ENCODE peak calls at places on chromosomes 7 and 10, in eight cellular contexts. B, I, E, R, F, M, L and K are unnamed samples. For H3K27me3, the result is how much of the 10 kb centered on the place peaks cover.

GRCh38 chr10:47276071-47276470 is 23.9 kb upstream of the GDF10 start:
- DNase-seq in L (no peak), B (no peak), F (no peak), M (no peak), I (no peak), E (no peak), R (no peak), K (no peak)

GRCh38 chr7:7098280-7098818 is 84.0 kb upstream of the C1GALT1 start:
- DNase-seq in F (no peak), E (no peak), M (no peak), L (no peak), I (no peak), R (no peak), B (no peak), K (no peak)

GRCh38 chr7:1046722-1047679 is 2.7 kb downstream of the GPR146 start:
- DNase-seq in F (no peak), I (no peak), B (no peak), L (no peak), E (no peak), M (peak), R (peak), K (no peak)

GRCh38 chr7:157405501-157405900 is 68.7 kb downstream of the DNAJB6 start:
- DNase-seq in F (no peak), E (no peak), M (no peak), L (no peak), R (no peak), B (no peak), I (no peak), K (no peak)

GRCh38 chr7:49001610-49002033 is 77.3 kb downstream of the CDC14C start:
- DNase-seq in M (no peak), B (no peak), E (no peak), L (no peak), F (peak), I (peak), R (no peak), K (no peak)

GRCh38 chr7:68073701-68074100 is 1077.1 kb downstream of the TYW1 start:
- DNase-seq in B (no peak), E (no peak), R (no peak), M (no peak), F (no peak), I (no peak), L (no peak), K (no peak)

GRCh38 chr7:111107989-111108388 is 17.1 kb downstream of the LRRN3 start:
- DNase-seq in M (no peak), F (no peak), I (no peak), B (peak), R (no peak), E (no peak), L (no peak), K (no peak)

GRCh38 chr7:91151916-91152315 is 112.3 kb upstream of the FZD1 start:
- DNase-seq in E (no peak), R (no peak), L (no peak), F (no peak), B (no peak), I (no peak), M (no peak), K (no peak)

GRCh38 chr10:133204226-133205015 is 25.6 kb upstream of the UTF1 start:
- DNase-seq in R (no peak), B (no peak), L (no peak), E (no peak), M (no peak), F (no peak), I (no peak), K (no peak)
- H3K27me3 ChIP-seq in R (under half), B (under half), L (under half), E (under half), M (under half), F (under half), I (under half), K (under half)

GRCh38 chr7:116249969-116250553 is 39.7 kb downstream of the TES start:
- DNase-seq in I (no peak), E (no peak), B (no peak), M (no peak), L (peak), F (peak), R (no peak), K (peak)
- TF ChIP-seq CTCF in I (peak), E (peak), B (peak), M (no peak), L (peak), F (peak), R (peak), K (peak)

DNA sequence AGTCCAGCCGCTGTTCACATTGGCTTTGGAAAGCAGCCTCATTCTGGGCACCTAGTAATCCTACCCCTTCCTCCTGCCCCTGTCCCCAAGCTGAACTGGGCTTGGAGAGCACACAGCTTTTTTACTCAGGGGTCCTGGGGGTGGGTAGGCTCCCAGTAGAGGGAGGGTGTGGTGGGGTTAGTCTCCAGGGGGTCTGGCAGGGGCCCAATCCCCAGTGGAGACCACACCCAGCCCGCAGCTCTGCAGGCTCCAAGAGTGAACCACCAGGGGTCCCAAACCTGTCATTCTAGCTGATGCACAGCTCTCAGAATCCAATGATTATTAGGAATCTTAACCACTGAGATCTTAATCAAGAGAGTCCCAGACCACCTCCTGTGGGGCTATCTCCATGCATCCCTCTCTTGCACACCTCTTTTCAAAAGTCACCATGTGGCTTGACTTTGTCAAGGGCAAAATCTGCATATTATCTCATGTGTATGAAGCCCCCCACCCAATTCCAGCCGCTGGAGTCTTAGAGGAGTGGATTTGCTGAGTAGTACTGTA is 2.7 kb downstream of the HOXA11 start:
- DNase-seq in F (no peak), R (no peak), B (no peak), I (no peak), M (peak), E (no peak), L (no peak), K (no peak)
- H3K27me3 ChIP-seq in F (half or more), R (half or more), B (under half), I (half or more), M (half or more), E (half or more), L (under half), K (half or more)

DNA sequence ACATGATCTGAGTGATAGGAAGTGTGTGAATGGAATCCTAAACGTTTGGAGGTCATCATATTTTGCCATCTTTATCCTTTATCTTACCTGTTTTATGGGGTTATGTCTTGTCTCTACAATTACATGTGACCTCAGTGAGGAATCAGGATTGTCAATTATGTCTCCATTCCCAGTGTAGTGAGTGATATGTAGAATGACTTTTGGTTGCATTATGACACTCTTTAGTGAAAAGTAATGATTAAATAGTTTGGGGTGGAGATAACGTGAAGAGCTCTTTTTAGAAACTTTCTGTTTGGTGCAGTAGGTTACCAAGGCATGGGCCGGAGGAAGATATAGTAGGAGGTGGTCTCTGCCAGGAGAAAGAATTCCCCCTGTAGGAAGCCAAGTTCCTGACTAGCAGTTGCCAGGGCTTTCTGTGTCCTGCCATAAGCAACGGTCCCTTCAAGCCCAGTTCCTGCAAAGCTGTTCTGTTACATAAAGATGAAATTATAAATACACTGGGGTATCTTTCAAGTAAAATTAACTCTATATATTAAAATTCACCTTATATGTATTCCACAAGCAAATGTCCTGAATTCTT is 228.2 kb downstream of the NSUN6 start:
- DNase-seq in B (no peak), I (no peak), M (no peak), R (no peak), E (no peak), F (no peak), L (no peak), K (no peak)
- TF ChIP-seq CTCF in B (no peak), I (no peak), M (no peak), R (no peak), E (no peak), F (no peak), L (no peak), K (no peak)

DNA sequence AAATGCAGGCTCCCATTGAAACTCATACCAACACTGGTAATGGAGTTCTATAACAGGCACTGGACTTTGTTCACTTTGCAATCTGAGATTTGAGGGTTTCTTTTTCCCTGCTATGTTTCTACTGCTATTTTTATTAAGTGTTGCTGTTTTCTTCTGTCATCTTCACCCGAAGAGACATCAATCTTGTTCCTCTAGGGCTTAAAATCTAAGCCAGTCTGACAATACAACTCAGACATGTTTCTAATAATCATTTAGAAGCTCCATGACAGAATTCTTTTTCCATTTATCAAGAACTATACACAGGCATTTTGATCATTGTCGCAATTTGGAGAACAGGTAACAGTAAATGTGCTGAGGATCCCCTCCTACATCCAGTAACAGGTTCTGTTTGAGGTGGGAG is 98.5 kb upstream of the GNAI1 start:
- DNase-seq in L (no peak), R (no peak), B (no peak), M (no peak), I (no peak), F (no peak), E (no peak), K (no peak)
- H3K27me3 ChIP-seq in L (under half), R (under half), B (under half), M (under half), I (under half), F (under half), E (under half), K (under half)

DNA sequence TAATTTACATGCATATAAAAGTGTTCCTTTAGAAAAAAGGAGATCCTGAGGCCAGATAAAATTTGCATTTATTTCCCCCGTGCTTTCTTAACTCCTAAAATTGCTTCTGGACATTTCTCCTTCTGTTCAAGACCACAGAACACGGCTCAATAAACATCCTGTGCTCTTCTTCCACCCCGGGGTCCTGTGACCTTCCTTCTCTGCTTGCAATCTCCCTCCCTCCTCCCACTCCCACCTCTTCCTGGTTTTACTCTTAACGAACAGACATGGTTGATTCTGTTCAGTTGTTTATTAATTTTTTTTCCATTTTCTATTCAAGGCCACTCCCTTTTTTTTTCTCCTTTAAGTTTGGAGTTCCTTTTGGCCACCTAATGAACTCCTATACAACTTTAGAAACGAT is 41.7 kb downstream of the SH2D4B start:
- DNase-seq in F (no peak), E (no peak), I (no peak), B (no peak), L (no peak), R (no peak), M (no peak), K (no peak)
- TF ChIP-seq CTCF in F (no peak), E (no peak), I (no peak), B (no peak), L (no peak), R (no peak), M (no peak), K (no peak)